ENCODE peak calls at places on chromosomes 2 and 18, in five cellular contexts. L, V, Y, Q and O are unnamed samples. For H3K4me1, the result is how much of the 10 kb centered on the place peaks cover.

GRCh38 chr2:203551653-203552250 is 16.7 kb upstream of the RAPH1 start:
- DNase-seq in Q (no peak), Y (no peak), L (no peak), V (no peak), O (peak)

GRCh38 chr2:55761526-55761925 is 67.9 kb upstream of the PNPT1 start:
- DNase-seq in V (no peak), L (no peak), Q (no peak), Y (no peak), O (no peak)

GRCh38 chr18:2856499-2856898 is 9.7 kb downstream of the EMILIN2 start:
- DNase-seq in Y (no peak), L (no peak), Q (no peak), V (no peak), O (no peak)

GRCh38 chr2:63044360-63045327 is 6.0 kb upstream of the OTX1 start:
- DNase-seq in Q (no peak), V (no peak), Y (no peak), L (no peak), O (no peak)

GRCh38 chr2:23536326-23536725 is 151.3 kb downstream of the KLHL29 start:
- DNase-seq in Q (no peak), V (no peak), Y (no peak), L (no peak), O (no peak)

GRCh38 chr18:44579028-44579692 is 101.5 kb upstream of the SETBP1 start:
- DNase-seq in Q (no peak), V (no peak), L (no peak), Y (no peak), O (no peak)

GRCh38 chr2:201974651-201975050 is 59.0 kb upstream of the FZD7 start:
- DNase-seq in L (no peak), Y (no peak), Q (no peak), V (no peak), O (no peak)

GRCh38 chr2:237680702-237681478 is 53.5 kb downstream of the LRRFIP1 start:
- DNase-seq in Q (no peak), V (no peak), L (no peak), Y (no peak), O (no peak)

GRCh38 chr18:10086458-10086857 is 172.6 kb downstream of the VAPA start:
- DNase-seq in V (no peak), L (no peak), Q (no peak), Y (no peak), O (no peak)

GRCh38 chr18:74921057-74921820 is 287.7 kb downstream of the PTGR3 start:
- DNase-seq in Q (no peak), L (no peak), Y (no peak), V (no peak), O (no peak)

GRCh38 chr2:176202491-176202890 is 14.0 kb downstream of the HOXD1 start:
- DNase-seq in L (no peak), V (no peak), Y (no peak), Q (no peak), O (peak)

GRCh38 chr18:37124511-37124910 is 295.6 kb downstream of the KIAA1328 start:
- DNase-seq in Y (no peak), L (no peak), Q (no peak), V (no peak), O (no peak)

GRCh38 chr2:120111193-120111592 is 98.3 kb downstream of the EPB41L5 start:
- DNase-seq in Y (no peak), V (no peak), Q (no peak), L (no peak), O (no peak)

DNA sequence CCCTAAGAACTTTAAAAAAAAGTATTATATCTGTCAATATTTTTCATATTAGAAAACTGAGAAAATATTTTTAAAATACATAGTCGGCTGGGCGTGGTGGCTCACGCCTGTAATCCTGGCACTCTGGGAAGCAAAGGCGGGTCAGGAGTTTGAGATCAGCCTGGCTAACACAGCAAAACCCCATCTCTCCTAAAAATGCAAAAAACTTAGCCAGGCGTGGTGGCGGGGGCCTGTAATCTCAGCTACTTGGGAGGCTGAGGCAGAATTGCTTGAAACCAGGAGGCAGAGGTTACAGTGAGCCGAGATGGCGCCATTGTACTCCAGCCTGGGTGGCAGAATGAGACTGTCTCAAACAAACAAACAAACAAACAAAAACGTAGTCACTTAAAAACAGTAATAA is 5.1 kb upstream of the KCMF1 start:
- DNase-seq in V (no peak), Q (no peak), Y (no peak), L (no peak), O (no peak)
- H3K4me1 ChIP-seq in V (under half), Q (under half), Y (under half), L (under half), O (under half)

GRCh38 chr2:232420463-232421188 is 14.0 kb downstream of the ALPG start:
- DNase-seq in L (peak), V (no peak), Q (no peak), Y (no peak), O (peak)

GRCh38 chr2:232422051-232422450 is 15.4 kb downstream of the ALPG start:
- DNase-seq in L (no peak), Q (no peak), V (no peak), Y (no peak), O (no peak)

GRCh38 chr2:232419245-232420072 is 12.8 kb downstream of the ALPG start:
- DNase-seq in V (no peak), Q (no peak), L (no peak), Y (no peak), O (no peak)

GRCh38 chr2:232420073-232420454 is 13.4 kb downstream of the ALPG start:
- DNase-seq in Y (no peak), L (no peak), Q (no peak), V (no peak), O (no peak)

GRCh38 chr2:232421189-232421785 is 14.6 kb downstream of the ALPG start:
- DNase-seq in L (no peak), Q (no peak), V (no peak), Y (no peak), O (no peak)
- H3K4me3 ChIP-seq in L (no peak), Q (peak), V (no peak), Y (no peak), O (peak)

GRCh38 chr2:43041661-43042360 is 184.6 kb downstream of the ZFP36L2 start:
- DNase-seq in L (no peak), Y (peak), V (no peak), Q (no peak), O (no peak)
- H3K4me1 ChIP-seq in L (under half), Y (under half), V (under half), Q (under half), O (under half)

GRCh38 chr2:15943378-15943851 is 3.1 kb downstream of the MYCN start:
- DNase-seq in Y (peak), V (peak), Q (peak), L (no peak), O (no peak)

GRCh38 chr2:15942711-15943345 is 2.5 kb downstream of the MYCN start:
- DNase-seq in L (no peak), V (no peak), Q (no peak), Y (no peak), O (no peak)

GRCh38 chr2:15941483-15941853 is 1.1 kb downstream of the MYCN start:
- DNase-seq in Y (no peak), L (no peak), Q (no peak), V (no peak), O (peak)

GRCh38 chr2:15940661-15941482 is 522 bp downstream of the MYCN start:
- DNase-seq in L (no peak), Y (no peak), V (peak), Q (no peak), O (peak)

DNA sequence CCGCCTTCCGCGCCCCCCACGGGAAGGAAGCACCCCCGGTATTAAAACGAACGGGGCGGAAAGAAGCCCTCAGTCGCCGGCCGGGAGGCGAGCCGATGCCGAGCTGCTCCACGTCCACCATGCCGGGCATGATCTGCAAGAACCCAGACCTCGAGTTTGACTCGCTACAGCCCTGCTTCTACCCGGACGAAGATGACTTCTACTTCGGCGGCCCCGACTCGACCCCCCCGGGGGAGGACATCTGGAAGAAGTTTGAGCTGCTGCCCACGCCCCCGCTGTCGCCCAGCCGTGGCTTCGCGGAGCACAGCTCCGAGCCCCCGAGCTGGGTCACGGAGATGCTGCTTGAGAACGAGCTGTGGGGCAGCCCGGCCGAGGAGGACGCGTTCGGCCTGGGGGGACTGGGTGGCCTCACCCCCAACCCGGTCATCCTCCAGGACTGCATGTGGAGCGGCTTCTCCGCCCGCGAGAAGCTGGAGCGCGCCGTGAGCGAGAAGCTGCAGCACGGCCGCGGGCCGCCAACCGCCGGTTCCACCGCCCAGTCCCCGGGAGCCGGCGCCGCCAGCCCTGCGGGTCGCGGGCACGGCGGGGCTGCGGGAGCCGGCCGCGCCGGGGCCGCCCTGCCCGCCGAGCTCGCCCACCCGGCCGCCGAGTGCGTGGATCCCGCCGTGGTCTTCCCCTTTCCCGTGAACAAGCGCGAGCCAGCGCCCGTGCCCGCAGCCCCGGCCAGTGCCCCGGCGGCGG is 1.8 kb downstream of the MYCN start:
- DNase-seq in Q (no peak), L (no peak), Y (no peak), V (peak), O (no peak)
- H3K4me3 ChIP-seq in Q (peak), L (no peak), Y (peak), V (peak), O (no peak)

DNA sequence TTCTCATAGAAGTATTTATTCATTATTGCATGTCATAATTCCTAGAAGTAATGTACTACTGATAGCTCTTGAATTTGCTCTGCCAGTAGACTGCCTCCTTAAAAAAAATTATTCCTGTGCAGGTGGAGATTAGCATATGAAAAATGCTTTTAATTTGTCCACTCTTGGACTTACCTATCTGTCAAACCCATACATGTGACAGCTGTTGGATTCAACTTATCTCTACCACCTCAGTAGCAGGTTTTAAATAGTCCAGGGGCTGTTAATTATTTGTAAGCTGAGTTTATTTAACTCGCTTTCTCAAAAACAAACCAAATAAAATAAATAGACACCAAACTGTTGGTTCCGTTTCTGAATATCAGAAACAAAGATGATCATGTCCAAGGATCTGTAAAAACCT is 44.3 kb downstream of the ZEB2 start:
- DNase-seq in Q (no peak), Y (no peak), L (no peak), V (no peak), O (no peak)
- H3K4me1 ChIP-seq in Q (half or more), Y (half or more), L (under half), V (half or more), O (under half)

DNA sequence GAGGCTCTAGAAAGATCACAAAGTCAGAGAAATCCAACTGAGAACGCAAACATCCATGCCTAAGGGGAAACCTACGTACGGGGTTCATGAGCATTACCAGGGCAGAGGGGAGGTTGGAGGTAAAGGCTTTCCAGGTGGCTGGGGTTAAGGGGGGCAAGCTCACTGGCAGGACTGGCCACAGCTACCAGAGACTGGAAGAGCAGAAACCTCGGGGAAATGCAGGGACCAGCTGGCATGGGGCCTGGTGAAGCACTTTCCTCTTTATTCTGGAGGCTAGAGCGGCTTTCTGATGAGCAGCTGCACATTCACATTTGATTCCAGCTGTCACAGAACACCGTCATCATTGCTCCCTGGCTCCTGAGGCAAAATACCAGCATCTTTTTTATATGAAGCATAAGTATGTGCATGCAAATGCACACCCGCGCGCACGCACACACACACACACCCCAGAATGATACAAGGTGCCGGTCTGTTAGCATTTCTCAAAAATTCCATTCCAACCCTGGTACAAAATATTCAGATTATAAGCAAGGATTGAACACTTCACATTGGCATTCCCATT is 28.7 kb upstream of the LRRC30 start:
- DNase-seq in V (no peak), L (no peak), Y (no peak), Q (no peak), O (no peak)
- H3K4me3 ChIP-seq in V (no peak), L (no peak), Y (no peak), Q (no peak), O (no peak)

GRCh38 chr18:63283305-63283704 is 36.3 kb downstream of the BCL2 start:
- DNase-seq in V (no peak), L (no peak), Q (no peak), Y (no peak), O (no peak)

GRCh38 chr18:63284861-63285260 is 34.7 kb downstream of the BCL2 start:
- DNase-seq in V (no peak), Y (no peak), Q (no peak), L (no peak), O (no peak)

GRCh38 chr18:63285332-63285731 is 34.2 kb downstream of the BCL2 start:
- DNase-seq in V (no peak), L (no peak), Y (no peak), Q (no peak), O (no peak)

GRCh38 chr18:63286926-63287325 is 32.6 kb downstream of the BCL2 start:
- DNase-seq in L (no peak), Q (no peak), Y (no peak), V (no peak), O (no peak)

GRCh38 chr18:63284173-63284765 is 35.3 kb downstream of the BCL2 start:
- DNase-seq in V (no peak), Y (no peak), L (no peak), Q (no peak), O (no peak)
- H3K4me1 ChIP-seq in V (under half), Y (under half), L (half or more), Q (under half), O (under half)

DNA sequence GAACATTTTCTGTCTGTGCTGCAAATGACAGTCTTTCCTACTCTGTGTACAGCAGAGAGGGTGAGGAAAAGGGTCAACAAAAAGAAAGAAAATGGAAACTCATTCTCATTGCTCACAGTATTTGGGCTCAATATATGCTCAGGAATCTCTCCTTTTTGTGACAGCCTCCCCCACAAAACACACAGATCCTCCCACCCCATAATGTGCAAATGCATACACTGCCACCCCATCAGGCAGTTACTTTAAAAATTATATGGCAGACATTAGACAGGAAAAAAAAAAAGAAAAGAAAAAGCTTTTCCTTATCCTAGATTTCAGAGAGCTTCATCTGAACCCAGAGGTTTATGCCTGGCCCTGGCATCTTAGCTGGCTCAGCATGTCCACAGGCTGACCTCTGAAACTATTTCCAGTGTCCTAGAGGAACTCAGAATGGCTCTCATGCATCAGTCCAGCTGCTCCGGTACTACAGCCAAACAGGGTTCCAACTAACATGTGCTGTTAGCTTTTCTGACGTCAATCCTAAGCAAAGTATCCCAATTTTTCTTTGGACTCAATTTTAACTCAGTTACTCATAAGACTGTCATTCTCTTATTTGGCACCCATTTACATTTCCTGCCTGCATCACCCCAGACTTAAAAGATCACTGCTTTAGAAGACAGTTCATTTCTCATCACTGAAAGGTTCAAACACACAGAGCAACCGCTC is 105.9 kb downstream of the RBMS1 start:
- DNase-seq in L (no peak), V (peak), Y (no peak), Q (peak), O (no peak)
- H3K4me3 ChIP-seq in L (no peak), V (peak), Y (no peak), Q (peak), O (no peak)

GRCh38 chr18:32802606-32803451 is 30.0 kb upstream of the KLHL14 start:
- DNase-seq in Y (no peak), V (no peak), Q (no peak), L (no peak), O (no peak)
- H3K4me1 ChIP-seq in Y (under half), V (under half), Q (under half), L (under half), O (under half)